ENCODE peak calls at places on chromosome 16, in six cellular contexts. One of them, this sample, is unnamed.

GRCh38 chr16:65065031-65065430 is 56.8 kb downstream of the CDH11 start:
- DNase-seq in activated effector memory CD4-positive, alpha-beta T cell treated with Interleukin-2 at 50 U/mL for 16 hours: no peak
- DNase-seq in effector CD4-positive, alpha-beta T cell: no peak
- DNase-seq in EH: no peak
- DNase-seq in GM23248: no peak
- DNase-seq in HEK293T: no peak
- DNase-seq in this sample: no peak

GRCh38 chr16:59684911-59685310 is 950.8 kb upstream of the GOT2 start:
- DNase-seq in HEK293T: no peak
- DNase-seq in effector CD4-positive, alpha-beta T cell: no peak
- DNase-seq in activated effector memory CD4-positive, alpha-beta T cell treated with Interleukin-2 at 50 U/mL for 16 hours: no peak
- DNase-seq in EH: peak; percentile 57
- DNase-seq in GM23248: no peak
- DNase-seq in this sample: peak; percentile 37

GRCh38 chr16:30438835-30439234 is 6.8 kb downstream of the SEPHS2 start:
- DNase-seq in EH: no peak
- DNase-seq in effector CD4-positive, alpha-beta T cell: no peak
- DNase-seq in GM23248: no peak
- DNase-seq in HEK293T: no peak
- DNase-seq in activated effector memory CD4-positive, alpha-beta T cell treated with Interleukin-2 at 50 U/mL for 16 hours: no peak
- DNase-seq in this sample: no peak

GRCh38 chr16:80803341-80804060 is 897 bp downstream of the CDYL2 start:
- DNase-seq in GM23248: peak; percentile 61
- DNase-seq in EH: peak; percentile 41
- DNase-seq in HEK293T: peak; percentile 62
- DNase-seq in activated effector memory CD4-positive, alpha-beta T cell treated with Interleukin-2 at 50 U/mL for 16 hours: peak; percentile 35
- DNase-seq in effector CD4-positive, alpha-beta T cell: peak; percentile 11
- DNase-seq in this sample: peak; percentile 92

GRCh38 chr16:87297918-87298631 is 19.1 kb downstream of the C16orf95 start:
- DNase-seq in HEK293T: peak; percentile 76
- DNase-seq in EH: peak; percentile 32
- DNase-seq in GM23248: peak; percentile 54
- DNase-seq in effector CD4-positive, alpha-beta T cell: peak; percentile 19
- DNase-seq in activated effector memory CD4-positive, alpha-beta T cell treated with Interleukin-2 at 50 U/mL for 16 hours: no peak
- DNase-seq in this sample: peak; percentile 93

GRCh38 chr16:64094992-64095579 is 1026.8 kb downstream of the CDH11 start:
- DNase-seq in HEK293T: no peak
- DNase-seq in EH: peak; percentile 59
- DNase-seq in effector CD4-positive, alpha-beta T cell: no peak
- DNase-seq in GM23248: peak; percentile 69
- DNase-seq in activated effector memory CD4-positive, alpha-beta T cell treated with Interleukin-2 at 50 U/mL for 16 hours: no peak
- DNase-seq in this sample: peak; percentile 34

GRCh38 chr16:24883714-24884151 is 38.0 kb downstream of the SLC5A11 start:
- DNase-seq in EH: no peak
- DNase-seq in activated effector memory CD4-positive, alpha-beta T cell treated with Interleukin-2 at 50 U/mL for 16 hours: no peak
- DNase-seq in HEK293T: no peak
- DNase-seq in effector CD4-positive, alpha-beta T cell: no peak
- DNase-seq in GM23248: no peak
- DNase-seq in this sample: no peak

GRCh38 chr16:83031524-83031923 is 404.8 kb downstream of the CDH13 start:
- DNase-seq in GM23248: peak; percentile 13
- DNase-seq in effector CD4-positive, alpha-beta T cell: no peak
- DNase-seq in activated effector memory CD4-positive, alpha-beta T cell treated with Interleukin-2 at 50 U/mL for 16 hours: no peak
- DNase-seq in HEK293T: no peak
- DNase-seq in EH: peak; percentile 13
- DNase-seq in this sample: no peak

GRCh38 chr16:80875616-80876015 is 71.2 kb upstream of the CDYL2 start:
- DNase-seq in EH: no peak
- DNase-seq in GM23248: no peak
- DNase-seq in effector CD4-positive, alpha-beta T cell: no peak
- DNase-seq in activated effector memory CD4-positive, alpha-beta T cell treated with Interleukin-2 at 50 U/mL for 16 hours: no peak
- DNase-seq in HEK293T: no peak
- DNase-seq in this sample: no peak

GRCh38 chr16:88807142-88807625 is 3.6 kb downstream of the CDT1 start:
- DNase-seq in HEK293T: no peak
- DNase-seq in EH: no peak
- DNase-seq in effector CD4-positive, alpha-beta T cell: no peak
- DNase-seq in GM23248: no peak
- DNase-seq in activated effector memory CD4-positive, alpha-beta T cell treated with Interleukin-2 at 50 U/mL for 16 hours: no peak
- DNase-seq in this sample: peak; percentile 81

GRCh38 chr16:81554993-81555392 is 110.4 kb downstream of the CMIP start:
- DNase-seq in activated effector memory CD4-positive, alpha-beta T cell treated with Interleukin-2 at 50 U/mL for 16 hours: no peak
- DNase-seq in HEK293T: no peak
- DNase-seq in effector CD4-positive, alpha-beta T cell: no peak
- DNase-seq in GM23248: no peak
- DNase-seq in EH: no peak
- DNase-seq in this sample: no peak

GRCh38 chr16:47928008-47928407 is 227.8 kb downstream of the ABCC12 start:
- DNase-seq in HEK293T: no peak
- DNase-seq in GM23248: no peak
- DNase-seq in activated effector memory CD4-positive, alpha-beta T cell treated with Interleukin-2 at 50 U/mL for 16 hours: no peak
- DNase-seq in EH: peak; percentile 6
- DNase-seq in effector CD4-positive, alpha-beta T cell: no peak
- DNase-seq in this sample: no peak

GRCh38 chr16:87895641-87896141 is 26.4 kb upstream of the SLC7A5 start:
- DNase-seq in effector CD4-positive, alpha-beta T cell: peak; percentile 50
- DNase-seq in HEK293T: no peak
- DNase-seq in activated effector memory CD4-positive, alpha-beta T cell treated with Interleukin-2 at 50 U/mL for 16 hours: peak; percentile 61
- DNase-seq in EH: peak; percentile 74
- DNase-seq in GM23248: peak; percentile 91
- DNase-seq in this sample: peak; percentile 80

GRCh38 chr16:30429418-30429677 is 482 bp downstream of the DCTPP1 start:
- DNase-seq in EH: no peak
- DNase-seq in GM23248: no peak
- DNase-seq in activated effector memory CD4-positive, alpha-beta T cell treated with Interleukin-2 at 50 U/mL for 16 hours: no peak
- DNase-seq in HEK293T: peak; percentile 40
- DNase-seq in effector CD4-positive, alpha-beta T cell: no peak
- DNase-seq in this sample: no peak

GRCh38 chr16:85582177-85582888 is 30.8 kb upstream of the GSE1 start:
- DNase-seq in effector CD4-positive, alpha-beta T cell: no peak
- DNase-seq in HEK293T: no peak
- DNase-seq in activated effector memory CD4-positive, alpha-beta T cell treated with Interleukin-2 at 50 U/mL for 16 hours: no peak
- DNase-seq in EH: no peak
- DNase-seq in GM23248: peak; percentile 37
- DNase-seq in this sample: no peak

GRCh38 chr16:7331997-7332396 is 648 bp upstream of the RBFOX1 start:
- DNase-seq in activated effector memory CD4-positive, alpha-beta T cell treated with Interleukin-2 at 50 U/mL for 16 hours: no peak
- DNase-seq in effector CD4-positive, alpha-beta T cell: no peak
- DNase-seq in EH: no peak
- DNase-seq in HEK293T: no peak
- DNase-seq in GM23248: no peak
- DNase-seq in this sample: no peak

GRCh38 chr16:56259425-56259779 is 68.1 kb downstream of the GNAO1 start:
- DNase-seq in activated effector memory CD4-positive, alpha-beta T cell treated with Interleukin-2 at 50 U/mL for 16 hours: no peak
- DNase-seq in GM23248: no peak
- DNase-seq in HEK293T: no peak
- DNase-seq in EH: no peak
- DNase-seq in effector CD4-positive, alpha-beta T cell: no peak
- DNase-seq in this sample: no peak

GRCh38 chr16:59848314-59848713 is 1114.2 kb upstream of the GOT2 start:
- DNase-seq in GM23248: no peak
- DNase-seq in effector CD4-positive, alpha-beta T cell: no peak
- DNase-seq in HEK293T: no peak
- DNase-seq in EH: no peak
- DNase-seq in activated effector memory CD4-positive, alpha-beta T cell treated with Interleukin-2 at 50 U/mL for 16 hours: no peak
- DNase-seq in this sample: no peak

GRCh38 chr16:24753437-24753836 is 24.0 kb downstream of the TNRC6A start:
- DNase-seq in effector CD4-positive, alpha-beta T cell: no peak
- DNase-seq in GM23248: no peak
- DNase-seq in activated effector memory CD4-positive, alpha-beta T cell treated with Interleukin-2 at 50 U/mL for 16 hours: no peak
- DNase-seq in EH: no peak
- DNase-seq in HEK293T: no peak
- DNase-seq in this sample: no peak

GRCh38 chr16:54689072-54689471 is 241.6 kb upstream of the IRX5 start:
- DNase-seq in GM23248: no peak
- DNase-seq in EH: no peak
- DNase-seq in activated effector memory CD4-positive, alpha-beta T cell treated with Interleukin-2 at 50 U/mL for 16 hours: no peak
- DNase-seq in HEK293T: no peak
- DNase-seq in effector CD4-positive, alpha-beta T cell: no peak
- DNase-seq in this sample: no peak

GRCh38 chr16:88763502-88764053 is 21.4 kb downstream of the PIEZO1 start:
- DNase-seq in activated effector memory CD4-positive, alpha-beta T cell treated with Interleukin-2 at 50 U/mL for 16 hours: no peak
- DNase-seq in HEK293T: no peak
- DNase-seq in GM23248: no peak
- DNase-seq in effector CD4-positive, alpha-beta T cell: no peak
- DNase-seq in EH: no peak
- DNase-seq in this sample: peak; percentile 87

GRCh38 chr16:57623251-57624043 is 5.0 kb upstream of the ADGRG1 start:
- DNase-seq in GM23248: peak; percentile 60
- DNase-seq in HEK293T: no peak
- DNase-seq in EH: peak; percentile 64
- DNase-seq in activated effector memory CD4-positive, alpha-beta T cell treated with Interleukin-2 at 50 U/mL for 16 hours: no peak
- DNase-seq in effector CD4-positive, alpha-beta T cell: no peak
- DNase-seq in this sample: peak; percentile 81

GRCh38 chr16:88507231-88507743 is 54.2 kb downstream of the ZFPM1 start:
- DNase-seq in EH: no peak
- DNase-seq in HEK293T: no peak
- DNase-seq in activated effector memory CD4-positive, alpha-beta T cell treated with Interleukin-2 at 50 U/mL for 16 hours: no peak
- DNase-seq in effector CD4-positive, alpha-beta T cell: no peak
- DNase-seq in GM23248: no peak
- DNase-seq in this sample: no peak

GRCh38 chr16:11328172-11329079 is 16.8 kb upstream of the RMI2 start:
- DNase-seq in GM23248: peak; percentile 96
- DNase-seq in effector CD4-positive, alpha-beta T cell: no peak
- DNase-seq in HEK293T: no peak
- DNase-seq in EH: peak; percentile 95
- DNase-seq in activated effector memory CD4-positive, alpha-beta T cell treated with Interleukin-2 at 50 U/mL for 16 hours: peak; percentile 31
- DNase-seq in this sample: peak; percentile 97

GRCh38 chr16:15835136-15835878 is 21.5 kb downstream of the MYH11 start:
- DNase-seq in GM23248: no peak
- DNase-seq in HEK293T: no peak
- DNase-seq in effector CD4-positive, alpha-beta T cell: no peak
- DNase-seq in activated effector memory CD4-positive, alpha-beta T cell treated with Interleukin-2 at 50 U/mL for 16 hours: no peak
- DNase-seq in EH: peak; percentile 45
- DNase-seq in this sample: peak; percentile 10

GRCh38 chr16:25224731-25225319 is 8.1 kb downstream of the AQP8 start:
- DNase-seq in EH: no peak
- DNase-seq in effector CD4-positive, alpha-beta T cell: no peak
- DNase-seq in HEK293T: no peak
- DNase-seq in activated effector memory CD4-positive, alpha-beta T cell treated with Interleukin-2 at 50 U/mL for 16 hours: no peak
- DNase-seq in GM23248: no peak
- DNase-seq in this sample: no peak

GRCh38 chr16:14475370-14476139 is 154.5 kb downstream of the PARN start:
- DNase-seq in activated effector memory CD4-positive, alpha-beta T cell treated with Interleukin-2 at 50 U/mL for 16 hours: no peak
- DNase-seq in HEK293T: no peak
- DNase-seq in GM23248: peak; percentile 80
- DNase-seq in effector CD4-positive, alpha-beta T cell: no peak
- DNase-seq in EH: peak; percentile 22
- DNase-seq in this sample: peak; percentile 87

GRCh38 chr16:74460542-74460941 is 39.3 kb upstream of the CLEC18B start:
- DNase-seq in activated effector memory CD4-positive, alpha-beta T cell treated with Interleukin-2 at 50 U/mL for 16 hours: no peak
- DNase-seq in HEK293T: no peak
- DNase-seq in effector CD4-positive, alpha-beta T cell: no peak
- DNase-seq in GM23248: no peak
- DNase-seq in EH: no peak
- DNase-seq in this sample: no peak

GRCh38 chr16:75996491-75996890 is 270.2 kb upstream of the CPHXL start:
- DNase-seq in HEK293T: no peak
- DNase-seq in EH: no peak
- DNase-seq in GM23248: no peak
- DNase-seq in effector CD4-positive, alpha-beta T cell: no peak
- DNase-seq in activated effector memory CD4-positive, alpha-beta T cell treated with Interleukin-2 at 50 U/mL for 16 hours: no peak
- DNase-seq in this sample: no peak

GRCh38 chr16:48361012-48361411 is 24.2 kb downstream of the SIAH1 start:
- DNase-seq in EH: no peak
- DNase-seq in activated effector memory CD4-positive, alpha-beta T cell treated with Interleukin-2 at 50 U/mL for 16 hours: no peak
- DNase-seq in HEK293T: no peak
- DNase-seq in GM23248: no peak
- DNase-seq in effector CD4-positive, alpha-beta T cell: no peak
- DNase-seq in this sample: no peak

This sample was measured in osteoblast.